ENCODE peak calls at places on chromosome 6, in ten cellular contexts. Z is HCT116, E is gastrocnemius medialis, P is GM12891, K is prostate gland, W is heart left ventricle, S is body of pancreas, L is stomach, I is H54, X is K562. U is an unnamed sample.

GRCh38 chr6:34235605-34236422 is 859 bp upstream of the HMGA1 start:
- DNase-seq in Z (no peak), E (no peak), P (no peak), K (peak), W (peak), S (peak), L (peak), I (peak), X (peak), U (peak)

GRCh38 chr6:148309301-148309700 is 33.3 kb upstream of the SASH1 start:
- DNase-seq in Z (no peak), E (no peak), P (no peak), K (no peak), W (no peak), S (no peak), L (no peak), I (no peak), X (no peak), U (no peak)

GRCh38 chr6:35294308-35294945 is 3.2 kb upstream of the DEF6 start:
- DNase-seq in Z (peak), E (no peak), P (peak), K (peak), W (no peak), S (peak), L (peak), I (peak), X (peak), U (peak)

GRCh38 chr6:5190467-5190866 is 70.3 kb downstream of the LYRM4 start:
- DNase-seq in Z (no peak), E (no peak), P (no peak), K (no peak), W (no peak), S (no peak), L (no peak), I (peak), X (no peak), U (no peak)

GRCh38 chr6:5671604-5672559 is 334.8 kb downstream of the NRN1 start:
- DNase-seq in Z (no peak), E (no peak), P (no peak), K (no peak), W (no peak), S (no peak), L (no peak), I (no peak), X (no peak), U (no peak)

GRCh38 chr6:96522469-96523009 is 933 bp downstream of the UFL1 start:
- DNase-seq in Z (no peak), E (no peak), P (no peak), K (no peak), W (no peak), S (no peak), L (no peak), I (no peak), X (no peak), U (peak)

GRCh38 chr6:82017316-82017715 is 230.2 kb downstream of the IBTK start:
- DNase-seq in Z (peak), E (peak), P (no peak), K (no peak), W (peak), S (no peak), L (no peak), I (no peak), X (no peak), U (no peak)

GRCh38 chr6:151065027-151065815 is 174.5 kb upstream of the AKAP12 start:
- DNase-seq in Z (no peak), E (no peak), P (no peak), K (no peak), W (peak), S (no peak), L (no peak), I (no peak), X (no peak), U (no peak)

GRCh38 chr6:10595731-10596664 is 74.8 kb downstream of the GCNT2 start:
- DNase-seq in Z (no peak), E (no peak), P (no peak), K (no peak), W (no peak), S (no peak), L (no peak), I (peak), X (no peak), U (no peak)

GRCh38 chr6:113015249-113015648 is 668.1 kb downstream of the RFPL4B start:
- DNase-seq in Z (no peak), E (no peak), P (no peak), K (no peak), W (peak), S (no peak), L (no peak), I (no peak), X (no peak), U (no peak)

GRCh38 chr6:12060780-12061619 is 48.9 kb downstream of the HIVEP1 start:
- DNase-seq in Z (no peak), E (peak), P (no peak), K (no peak), W (peak), S (peak), L (peak), I (peak), X (peak), U (no peak)

GRCh38 chr6:85191656-85192055 is 258.2 kb upstream of the NT5E start:
- DNase-seq in Z (no peak), E (no peak), P (no peak), K (no peak), W (no peak), S (no peak), L (no peak), I (no peak), X (no peak), U (no peak)

GRCh38 chr6:137352859-137353258 is 133.7 kb upstream of the IFNGR1 start:
- DNase-seq in Z (no peak), E (no peak), P (no peak), K (no peak), W (no peak), S (peak), L (no peak), I (no peak), X (no peak), U (no peak)

GRCh38 chr6:12119085-12119588 is 107.0 kb downstream of the HIVEP1 start:
- DNase-seq in Z (no peak), E (no peak), P (no peak), K (no peak), W (no peak), S (peak), L (no peak), I (no peak), X (peak), U (peak)

GRCh38 chr6:1839315-1839714 is 229.6 kb downstream of the FOXC1 start:
- DNase-seq in Z (no peak), E (no peak), P (no peak), K (no peak), W (no peak), S (no peak), L (no peak), I (no peak), X (no peak), U (no peak)

GRCh38 chr6:34032856-34033255 is 113.0 kb downstream of the GRM4 start:
- DNase-seq in Z (no peak), E (no peak), P (no peak), K (no peak), W (no peak), S (no peak), L (no peak), I (no peak), X (no peak), U (no peak)

GRCh38 chr6:154383273-154383672 is 26.7 kb upstream of the IPCEF1 start:
- DNase-seq in Z (no peak), E (no peak), P (no peak), K (no peak), W (no peak), S (no peak), L (no peak), I (no peak), X (no peak), U (no peak)

GRCh38 chr6:7424967-7425807 is 35.6 kb downstream of the RIOK1 start:
- DNase-seq in Z (peak), E (no peak), P (no peak), K (peak), W (peak), S (peak), L (no peak), I (no peak), X (no peak), U (peak)
- TF ChIP-seq POLR2A in Z (no peak), E (no peak), P (no peak), K (no peak), W (no peak), S (no peak), L (no peak), I (no peak), X (no peak), U (no peak)

GRCh38 chr6:30611856-30612194 is 5.2 kb downstream of the PPP1R10 start:
- DNase-seq in Z (no peak), E (no peak), P (no peak), K (no peak), W (no peak), S (no peak), L (no peak), I (no peak), X (no peak), U (no peak)
- TF ChIP-seq POLR2A in Z (no peak), E (no peak), P (no peak), K (no peak), W (no peak), S (no peak), L (no peak), I (no peak), X (no peak), U (no peak)

DNA sequence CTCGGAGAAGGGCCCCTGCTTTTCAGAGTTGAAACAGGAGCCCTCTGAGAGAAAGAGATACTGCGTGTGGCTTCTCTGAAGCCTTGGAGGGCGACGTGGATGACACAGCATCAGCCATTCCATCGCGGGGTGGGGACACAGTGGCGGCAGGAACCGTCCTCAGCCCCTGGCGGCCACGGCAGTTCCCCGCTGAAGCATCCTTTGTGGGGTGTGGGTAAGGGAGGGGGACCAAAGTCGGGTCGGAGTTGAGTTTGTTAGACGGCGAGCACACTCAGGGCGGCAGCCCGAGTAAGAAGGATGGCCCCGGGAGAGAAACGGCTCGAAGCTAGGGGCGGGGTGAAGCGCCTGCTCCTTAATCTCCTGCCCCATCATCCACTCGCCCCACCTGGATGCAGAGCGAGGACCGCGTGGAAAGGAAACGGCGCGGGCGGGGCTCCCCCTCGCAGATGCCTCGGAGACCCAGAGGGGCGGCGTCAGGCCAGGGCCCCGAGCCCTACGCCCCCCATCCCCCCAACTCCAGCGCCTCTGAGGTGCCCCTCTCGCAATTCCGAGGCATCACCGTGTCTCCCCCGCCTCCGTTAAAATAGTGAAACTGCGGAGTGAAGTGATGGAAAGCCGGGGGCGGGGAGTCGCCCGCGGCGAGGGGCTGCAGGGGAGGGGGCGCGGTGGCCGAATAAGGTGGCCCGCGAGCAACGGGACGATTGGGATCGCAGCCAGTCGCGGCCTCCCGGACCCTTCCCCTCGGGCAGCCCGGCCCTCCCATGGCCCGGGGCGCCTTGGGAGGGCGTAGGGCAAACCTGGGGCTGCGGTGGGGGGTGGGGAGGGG is 796 bp upstream of the RREB1 start:
- DNase-seq in Z (no peak), E (peak), P (peak), K (peak), W (peak), S (peak), L (no peak), I (no peak), X (peak), U (peak)
- TF ChIP-seq POLR2A in Z (no peak), E (no peak), P (no peak), K (no peak), W (no peak), S (no peak), L (no peak), I (no peak), X (peak), U (peak)

GRCh38 chr6:157942351-157942750 is 39.3 kb upstream of the SYNJ2 start:
- DNase-seq in Z (no peak), E (no peak), P (no peak), K (no peak), W (no peak), S (no peak), L (no peak), I (no peak), X (no peak), U (no peak)
- TF ChIP-seq POLR2A in Z (no peak), E (no peak), P (no peak), K (no peak), W (no peak), S (no peak), L (no peak), I (no peak), X (no peak), U (no peak)

GRCh38 chr6:159645659-159646058 is 47.4 kb downstream of the SOD2 start:
- DNase-seq in Z (no peak), E (no peak), P (no peak), K (no peak), W (no peak), S (no peak), L (no peak), I (no peak), X (no peak), U (no peak)
- TF ChIP-seq POLR2A in Z (no peak), E (no peak), P (no peak), K (no peak), W (no peak), S (no peak), L (no peak), I (no peak), X (no peak), U (no peak)

U was measured in erythroblast.